ENCODE peak calls at places on chromosomes 12 and 14, in eight cellular contexts. R is IMR-90, A is thyroid gland, Q is A549, K is heart right ventricle, J is kidney, Z is Panc1, B is GM12878. C is an unnamed sample.

GRCh38 chr12:59164991-59165718 is 244.9 kb upstream of the LRIG3 start:
- DNase-seq in R (peak; percentile 64), A (no peak), Q (peak; percentile 5), K (no peak), J (no peak), Z (peak; percentile 10), B (no peak), C (no peak)

GRCh38 chr14:72521045-72521444 is 372.9 kb downstream of the DPF3 start:
- DNase-seq in R (no peak), A (no peak), Q (no peak), K (no peak), J (no peak), Z (no peak), B (peak; percentile 37), C (no peak)

GRCh38 chr14:62428429-62429203 is 616.6 kb downstream of the KCNH5 start:
- DNase-seq in R (peak; percentile 65), A (no peak), Q (no peak), K (no peak), J (no peak), Z (no peak), B (no peak), C (no peak)

GRCh38 chr14:71538949-71539659 is 393.1 kb upstream of the RGS6 start:
- DNase-seq in R (peak; percentile 12), A (no peak), Q (no peak), K (no peak), J (no peak), Z (no peak), B (no peak), C (no peak)

GRCh38 chr14:79534703-79535353 is 676.5 kb downstream of the DIO2 start:
- DNase-seq in R (no peak), A (no peak), Q (no peak), K (no peak), J (no peak), Z (no peak), B (no peak), C (peak; percentile 61)

GRCh38 chr14:52701223-52701622 is 5.8 kb upstream of the PSMC6 start:
- DNase-seq in R (peak; percentile 6), A (no peak), Q (no peak), K (no peak), J (no peak), Z (no peak), B (no peak), C (no peak)

GRCh38 chr12:94074970-94075695 is 73.2 kb upstream of the PLXNC1 start:
- DNase-seq in R (peak; percentile 89), A (peak; percentile 55), Q (peak; percentile 64), K (peak; percentile 73), J (peak; percentile 81), Z (no peak), B (no peak), C (peak; percentile 47)

GRCh38 chr14:31880935-31881334 is 196.2 kb upstream of the ARHGAP5 start:
- DNase-seq in R (peak; percentile 90), A (no peak), Q (peak; percentile 8), K (no peak), J (no peak), Z (no peak), B (no peak), C (no peak)

GRCh38 chr14:105117710-105118385 is 50.7 kb downstream of the JAG2 start:
- DNase-seq in R (no peak), A (no peak), Q (no peak), K (no peak), J (no peak), Z (no peak), B (no peak), C (no peak)

GRCh38 chr12:117188961-117189724 is 1.1 kb downstream of the FBXO21 start:
- DNase-seq in R (peak; percentile 72), A (peak; percentile 12), Q (no peak), K (peak; percentile 13), J (no peak), Z (no peak), B (no peak), C (peak; percentile 12)

GRCh38 chr12:80698847-80699542 is 8.4 kb upstream of the MYF6 start:
- DNase-seq in R (no peak), A (no peak), Q (no peak), K (no peak), J (no peak), Z (no peak), B (no peak), C (no peak)

GRCh38 chr12:63897931-63898330 is 53.4 kb downstream of the SRGAP1 start:
- DNase-seq in R (no peak), A (peak; percentile 15), Q (no peak), K (peak; percentile 53), J (no peak), Z (no peak), B (no peak), C (peak; percentile 18)

GRCh38 chr12:127928615-127929014 is 338.4 kb upstream of the TMEM132C start:
- DNase-seq in R (no peak), A (no peak), Q (no peak), K (no peak), J (no peak), Z (no peak), B (no peak), C (no peak)

GRCh38 chr14:103546651-103547454 is 15.6 kb downstream of the BAG5 start:
- DNase-seq in R (no peak), A (peak; percentile 76), Q (peak; percentile 83), K (peak; percentile 69), J (peak; percentile 89), Z (no peak), B (no peak), C (peak; percentile 72)
- H3K4me1 ChIP-seq in R (peaks cover 10% of the 10 kb centered on the region), A (peaks cover 44% of the 10 kb centered on the region), Q (peaks cover 18% of the 10 kb centered on the region), K (peaks cover 51% of the 10 kb centered on the region), J (peaks cover 19% of the 10 kb centered on the region), Z (peaks cover 38% of the 10 kb centered on the region), B (no peaks in the 10 kb centered on the region), C (peaks cover 39% of the 10 kb centered on the region)

DNA sequence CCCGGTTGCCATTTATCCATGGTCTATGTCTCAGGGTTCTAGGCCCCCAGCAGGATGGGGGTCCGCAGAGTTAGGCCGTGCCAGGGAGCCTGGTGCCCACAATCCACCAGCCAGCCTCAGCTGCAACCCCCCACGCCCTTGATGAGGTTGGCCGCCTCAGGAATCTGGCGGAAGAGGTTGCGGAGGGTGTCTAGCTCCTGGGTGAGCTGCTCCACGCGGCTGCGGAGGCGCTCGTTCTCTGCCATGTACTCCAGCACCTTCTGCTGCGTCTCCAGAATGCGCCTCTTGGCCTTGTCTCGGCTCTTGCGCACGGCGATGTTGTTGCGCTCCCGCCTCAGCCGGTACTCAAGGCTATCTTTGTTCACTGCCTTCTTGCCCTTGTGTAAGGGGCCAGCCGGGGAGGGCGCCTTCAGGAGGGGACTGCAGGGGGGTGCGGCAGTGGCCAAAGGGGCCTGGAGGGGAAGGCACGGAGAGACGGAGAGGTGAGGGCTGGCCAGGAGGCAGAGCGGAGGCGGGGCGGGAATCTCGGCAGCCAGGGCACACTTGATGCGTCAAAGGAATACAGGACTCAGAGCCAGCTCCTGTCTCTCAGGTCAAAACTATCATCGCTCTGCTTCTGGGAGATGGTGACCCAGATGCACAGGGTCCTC is 1.6 kb downstream of the CEBPE start:
- DNase-seq in R (no peak), A (peak; percentile 55), Q (no peak), K (no peak), J (peak; percentile 72), Z (no peak), B (no peak), C (no peak)
- H3K4me1 ChIP-seq in R (peaks cover 32% of the 10 kb centered on the region), A (peaks cover 6% of the 10 kb centered on the region), Q (peaks cover 22% of the 10 kb centered on the region), K (no peaks in the 10 kb centered on the region), J (peaks cover 8% of the 10 kb centered on the region), Z (no peaks in the 10 kb centered on the region), B (peaks cover 20% of the 10 kb centered on the region), C (no peaks in the 10 kb centered on the region)

GRCh38 chr14:35368139-35368460 is 36.4 kb downstream of the NFKBIA start:
- DNase-seq in R (no peak), A (no peak), Q (no peak), K (no peak), J (peak; percentile 40), Z (no peak), B (no peak), C (no peak)
- H3K4me1 ChIP-seq in R (peaks cover 34% of the 10 kb centered on the region), A (peaks cover 54% of the 10 kb centered on the region), Q (peaks cover 58% of the 10 kb centered on the region), K (peaks cover 4% of the 10 kb centered on the region), J (peaks cover 28% of the 10 kb centered on the region), Z (peaks cover 43% of the 10 kb centered on the region), B (peaks cover 38% of the 10 kb centered on the region), C (peaks cover 17% of the 10 kb centered on the region)

GRCh38 chr14:91254456-91254855 is 10.0 kb upstream of the GPR68 start:
- DNase-seq in R (no peak), A (no peak), Q (no peak), K (no peak), J (no peak), Z (no peak), B (no peak), C (no peak)

GRCh38 chr14:91256661-91257060 is 12.2 kb upstream of the GPR68 start:
- DNase-seq in R (no peak), A (no peak), Q (no peak), K (no peak), J (no peak), Z (no peak), B (no peak), C (no peak)

GRCh38 chr14:91255820-91256219 is 11.3 kb upstream of the GPR68 start:
- DNase-seq in R (no peak), A (no peak), Q (no peak), K (no peak), J (no peak), Z (no peak), B (no peak), C (no peak)

GRCh38 chr14:91253795-91254323 is 9.4 kb upstream of the GPR68 start:
- DNase-seq in R (no peak), A (no peak), Q (no peak), K (no peak), J (peak; percentile 78), Z (no peak), B (no peak), C (no peak)

DNA sequence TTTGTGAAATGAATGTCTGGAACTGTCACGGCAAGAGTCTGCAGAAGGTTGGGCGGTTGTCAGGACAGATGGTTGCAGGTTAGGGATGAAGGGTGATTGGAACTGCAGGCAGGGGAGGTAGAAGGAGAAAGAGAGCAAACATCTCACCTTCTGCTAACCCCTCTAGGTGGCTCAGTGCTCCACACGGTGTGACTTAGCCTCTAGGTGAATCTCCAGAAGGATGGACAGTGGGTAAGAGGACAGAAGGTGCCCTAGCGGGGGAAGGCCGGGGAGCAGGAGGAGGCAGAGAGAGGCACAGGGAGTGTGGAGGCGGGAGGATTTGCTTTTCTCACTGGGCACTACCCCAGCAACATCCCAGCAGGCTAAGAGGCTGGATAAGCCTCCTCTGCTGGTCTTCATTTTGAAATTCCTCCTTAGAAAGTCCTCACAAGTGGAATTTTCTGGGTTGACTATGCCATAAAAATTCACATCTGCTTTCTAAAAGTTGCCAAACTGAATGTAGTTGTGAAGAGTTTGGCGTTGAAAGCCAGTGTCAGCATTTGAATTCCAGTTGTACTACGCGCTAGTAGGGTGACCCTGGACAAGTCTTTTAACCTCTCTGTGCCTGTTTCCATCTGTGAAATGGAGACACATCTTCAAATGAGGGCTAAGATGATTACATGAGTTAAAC is 10.7 kb upstream of the GPR68 start:
- DNase-seq in R (no peak), A (no peak), Q (no peak), K (no peak), J (no peak), Z (no peak), B (no peak), C (no peak)
- H3K4me1 ChIP-seq in R (peaks cover 2% of the 10 kb centered on the region), A (peaks cover 5% of the 10 kb centered on the region), Q (peaks cover 12% of the 10 kb centered on the region), K (peaks cover 10% of the 10 kb centered on the region), J (peaks cover 11% of the 10 kb centered on the region), Z (no peaks in the 10 kb centered on the region), B (peaks cover 28% of the 10 kb centered on the region), C (peaks cover 13% of the 10 kb centered on the region)